ENCODE peak calls at places on chromosomes 3 and 15, in seven cellular contexts. F is HCT116, C is cardiac muscle cell, W is neural crest cell, Z is cardiac fibroblast, S is sigmoid colon, R is kidney epithelial cell. I is an unnamed sample.

GRCh38 chr3:189588061-189588817 is 43.0 kb upstream of the TP63 start:
- DNase-seq in C (peak), Z (peak), F (no peak), W (no peak), R (no peak), S (no peak), I (no peak)

GRCh38 chr3:66889758-66890576 is 108.1 kb upstream of the KBTBD8 start:
- DNase-seq in R (no peak), Z (no peak), W (no peak), F (no peak), C (no peak), S (no peak), I (no peak)

GRCh38 chr15:48250640-48251076 is 44.6 kb downstream of the SLC12A1 start:
- DNase-seq in Z (peak), S (no peak), R (peak), C (peak), W (peak), F (peak), I (no peak)

GRCh38 chr15:56532766-56533455 is 68.0 kb upstream of the MNS1 start:
- DNase-seq in Z (peak), W (no peak), R (no peak), C (no peak), F (no peak), S (no peak), I (no peak)

GRCh38 chr15:90451215-90451850 is 63.3 kb downstream of the IQGAP1 start:
- DNase-seq in R (no peak), W (no peak), C (no peak), F (no peak), S (no peak), Z (no peak), I (no peak)

GRCh38 chr15:101320501-101321052 is 25.5 kb upstream of the SNRPA1 start:
- DNase-seq in C (peak), Z (peak), R (peak), F (no peak), S (peak), W (no peak), I (no peak)

GRCh38 chr15:50890751-50891150 is 17.7 kb upstream of the AP4E1 start:
- DNase-seq in Z (no peak), C (no peak), F (no peak), W (no peak), R (no peak), S (no peak), I (no peak)

GRCh38 chr3:168251371-168251770 is 155.6 kb upstream of the GOLIM4 start:
- DNase-seq in Z (no peak), C (no peak), R (no peak), S (no peak), F (no peak), W (no peak), I (no peak)

GRCh38 chr15:77607894-77608261 is 24.8 kb downstream of the LINGO1 start:
- DNase-seq in F (no peak), Z (peak), S (no peak), R (no peak), C (peak), W (no peak), I (no peak)

GRCh38 chr3:12175137-12175593 is 16.5 kb upstream of the TIMP4 start:
- DNase-seq in W (no peak), F (no peak), R (no peak), S (no peak), C (no peak), Z (peak), I (no peak)

GRCh38 chr15:66505430-66505811 is 295 bp downstream of the ZWILCH start:
- DNase-seq in W (no peak), C (no peak), S (no peak), F (no peak), Z (no peak), R (no peak), I (no peak)

GRCh38 chr3:62755285-62755684 is 119.9 kb downstream of the CADPS start:
- DNase-seq in S (no peak), R (no peak), F (no peak), W (no peak), C (no peak), Z (no peak), I (no peak)

GRCh38 chr3:122787872-122788271 is 5.8 kb downstream of the HSPBAP1 start:
- DNase-seq in F (no peak), C (no peak), W (no peak), R (no peak), Z (no peak), S (no peak), I (no peak)

GRCh38 chr15:52005748-52006701 is 13.0 kb upstream of the MAPK6 start:
- DNase-seq in F (no peak), S (no peak), Z (peak), W (no peak), R (no peak), C (peak), I (no peak)

GRCh38 chr3:51970606-51971300 is 3.1 kb downstream of the ABHD14B start:
- DNase-seq in Z (no peak), S (no peak), C (no peak), R (no peak), W (no peak), F (no peak), I (no peak)

GRCh38 chr3:105891101-105891500 is 22.3 kb upstream of the CBLB start:
- DNase-seq in Z (no peak), S (no peak), W (no peak), C (no peak), F (no peak), R (no peak), I (no peak)

GRCh38 chr3:126136428-126137220 is 43.8 kb downstream of the ALDH1L1 start:
- DNase-seq in F (no peak), W (no peak), Z (no peak), R (no peak), S (peak), C (no peak), I (peak)

GRCh38 chr15:71812966-71813722 is 2.8 kb downstream of the NR2E3 start:
- DNase-seq in Z (no peak), W (no peak), C (no peak), F (no peak), R (no peak), S (no peak), I (no peak)

GRCh38 chr3:143885803-143886427 is 37.6 kb upstream of the SLC9A9 start:
- DNase-seq in S (no peak), F (peak), C (peak), R (no peak), W (peak), Z (peak), I (no peak)

GRCh38 chr3:141913150-141913811 is 36.8 kb downstream of the ATP1B3 start:
- DNase-seq in Z (peak), S (no peak), F (peak), R (peak), C (peak), W (no peak), I (no peak)

GRCh38 chr15:33857726-33858125 is 110.6 kb upstream of the CHRM5 start:
- DNase-seq in Z (no peak), R (no peak), C (no peak), W (no peak), F (no peak), S (no peak), I (no peak)

GRCh38 chr15:85793641-85794597 is 806 bp downstream of the KLHL25 start:
- DNase-seq in W (peak), S (no peak), C (peak), F (no peak), R (no peak), Z (peak), I (peak)

GRCh38 chr15:87354661-87355410 is 901.7 kb downstream of the NTRK3 start:
- DNase-seq in Z (peak), F (no peak), R (no peak), W (no peak), S (no peak), C (peak), I (no peak)

GRCh38 chr3:44584646-44585501 is at the start of gene ZNF660:
- DNase-seq in R (peak), F (no peak), Z (peak), W (peak), C (peak), S (peak), I (peak)

GRCh38 chr15:92122259-92122658 is 268.8 kb downstream of the SLCO3A1 start:
- DNase-seq in R (no peak), C (no peak), Z (no peak), S (no peak), W (no peak), F (no peak), I (no peak)

GRCh38 chr3:128330301-128330845 is 136.3 kb downstream of the DNAJB8 start:
- DNase-seq in W (no peak), Z (no peak), R (no peak), F (no peak), S (peak), C (no peak), I (no peak)

GRCh38 chr3:14771593-14772497 is 46.9 kb upstream of the FGD5 start:
- DNase-seq in C (no peak), Z (no peak), R (no peak), S (no peak), F (no peak), W (no peak), I (no peak)

GRCh38 chr3:186502138-186502941 is 41.8 kb downstream of the CRYGS start:
- DNase-seq in R (no peak), C (peak), F (no peak), Z (peak), S (no peak), W (no peak), I (no peak)

GRCh38 chr3:181797431-181797830 is 85.7 kb downstream of the SOX2 start:
- DNase-seq in Z (no peak), W (no peak), F (no peak), R (no peak), S (no peak), C (no peak), I (no peak)

GRCh38 chr3:181794036-181794790 is 82.5 kb downstream of the SOX2 start:
- DNase-seq in W (peak), S (no peak), R (no peak), F (no peak), Z (no peak), C (no peak), I (no peak)

GRCh38 chr3:181791380-181791779 is 79.7 kb downstream of the SOX2 start:
- DNase-seq in F (no peak), C (no peak), Z (no peak), W (no peak), R (no peak), S (no peak), I (no peak)

GRCh38 chr3:181796641-181797040 is 84.9 kb downstream of the SOX2 start:
- DNase-seq in F (no peak), Z (no peak), S (no peak), W (no peak), C (no peak), R (no peak), I (no peak)

GRCh38 chr3:181793006-181793405 is 81.3 kb downstream of the SOX2 start:
- DNase-seq in S (no peak), Z (no peak), C (no peak), W (no peak), R (no peak), F (no peak), I (no peak)
- TF ChIP-seq CTCF in S (no peak), Z (no peak), C (no peak), W (no peak), R (no peak), F (no peak), I (no peak)

DNA sequence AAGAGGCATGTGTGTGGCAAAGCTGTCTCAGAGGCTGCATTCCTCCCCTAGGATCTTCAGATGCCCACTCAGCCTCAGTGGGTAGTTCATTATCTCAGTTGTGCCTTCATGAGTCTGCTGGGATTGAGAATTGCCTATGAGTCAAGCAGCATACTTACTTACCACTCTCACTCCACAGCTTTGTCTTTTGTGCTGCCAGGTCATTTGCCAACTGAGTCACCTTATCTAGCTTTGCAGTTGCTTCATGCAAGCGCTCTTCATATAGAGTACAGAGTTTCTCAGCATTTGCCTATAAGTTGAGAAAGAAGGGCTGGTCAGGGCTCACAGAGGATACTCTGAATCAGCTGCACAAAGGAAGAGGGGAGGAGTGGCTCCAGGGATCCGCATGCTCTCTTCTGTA is 89.5 kb downstream of the MYH15 start:
- DNase-seq in R (peak), C (peak), F (no peak), S (no peak), Z (peak), W (no peak), I (no peak)
- TF ChIP-seq CTCF in R (no peak), C (no peak), F (no peak), S (no peak), Z (no peak), W (no peak), I (no peak)

GRCh38 chr3:185270262-185270955 is 16.6 kb upstream of the EHHADH start:
- DNase-seq in Z (peak), C (peak), R (no peak), S (no peak), F (no peak), W (peak), I (no peak)
- TF ChIP-seq CTCF in Z (peak), C (peak), R (peak), S (no peak), F (peak), W (peak), I (peak)

GRCh38 chr15:75597667-75598341 is 18.7 kb upstream of the PTPN9 start:
- DNase-seq in C (peak), R (no peak), S (no peak), W (no peak), Z (peak), F (no peak), I (no peak)
- TF ChIP-seq CTCF in C (peak), R (peak), S (peak), W (peak), Z (peak), F (peak), I (peak)

GRCh38 chr3:176071943-176072342 is 1125.3 kb downstream of the TBL1XR1 start:
- DNase-seq in R (no peak), F (no peak), C (no peak), Z (no peak), W (no peak), S (no peak), I (no peak)
- TF ChIP-seq CTCF in R (no peak), F (no peak), C (no peak), Z (no peak), W (no peak), S (no peak), I (no peak)

I was measured in progenitor cell of endocrine pancreas.